ENCODE peak calls at places on chromosomes 4 and X, in ten cellular contexts. X, C, E, J, T, Y, M, N, H and O are unnamed samples.

GRCh38 chr4:1369091-1369450 is 22.1 kb downstream of the UVSSA start:
- DNase-seq in X (no peak), C (no peak), E (no peak), J (no peak), T (no peak), Y (no peak), M (peak), N (peak), H (no peak), O (no peak)

GRCh38 chr4:173518419-173519102 is 11.5 kb downstream of the HAND2 start:
- DNase-seq in X (no peak), C (no peak), E (peak), J (no peak), T (no peak), Y (no peak), M (no peak), N (no peak), H (no peak), O (no peak)

GRCh38 chr4:142614621-142615323 is 231.3 kb downstream of the INPP4B start:
- DNase-seq in X (no peak), C (no peak), E (peak), J (no peak), T (no peak), Y (no peak), M (no peak), N (no peak), H (no peak), O (no peak)

GRCh38 chrX:39736219-39737211 is 361.2 kb downstream of the BCOR start:
- DNase-seq in X (no peak), C (peak), E (peak), J (no peak), T (peak), Y (no peak), M (no peak), N (no peak), H (no peak), O (peak)

GRCh38 chr4:93687304-93687703 is 141.2 kb upstream of the ATOH1 start:
- DNase-seq in X (no peak), C (no peak), E (no peak), J (no peak), T (no peak), Y (no peak), M (no peak), N (no peak), H (no peak), O (no peak)

GRCh38 chrX:37998586-37999267 is 7.6 kb upstream of the SYTL5 start:
- DNase-seq in X (no peak), C (peak), E (peak), J (no peak), T (no peak), Y (no peak), M (no peak), N (no peak), H (no peak), O (no peak)

GRCh38 chr4:174389439-174389838 is 105.7 kb downstream of the CEP44 start:
- DNase-seq in X (no peak), C (no peak), E (no peak), J (no peak), T (no peak), Y (no peak), M (no peak), N (no peak), H (no peak), O (no peak)

GRCh38 chr4:14568356-14568755 is 433.9 kb upstream of the CPEB2 start:
- DNase-seq in X (no peak), C (no peak), E (no peak), J (no peak), T (no peak), Y (no peak), M (no peak), N (no peak), H (no peak), O (no peak)

GRCh38 chrX:1591863-1592127 is 391 bp downstream of the AKAP17A start:
- DNase-seq in X (no peak), C (no peak), E (no peak), J (no peak), T (no peak), Y (no peak), M (no peak), N (no peak), H (peak), O (no peak)

GRCh38 chr4:156329779-156330178 is 376.1 kb upstream of the CTSO start:
- DNase-seq in X (no peak), C (no peak), E (peak), J (no peak), T (no peak), Y (no peak), M (no peak), N (no peak), H (no peak), O (no peak)

GRCh38 chr4:60847614-60848013 is 352.5 kb upstream of the ADGRL3 start:
- DNase-seq in X (no peak), C (no peak), E (no peak), J (no peak), T (no peak), Y (no peak), M (no peak), N (no peak), H (no peak), O (no peak)

GRCh38 chr4:54155936-54156335 is 56.0 kb downstream of the GSX2 start:
- DNase-seq in X (peak), C (no peak), E (no peak), J (no peak), T (no peak), Y (no peak), M (no peak), N (no peak), H (no peak), O (no peak)

GRCh38 chr4:41483771-41484170 is 54.2 kb upstream of the LIMCH1 start:
- DNase-seq in X (no peak), C (no peak), E (no peak), J (no peak), T (no peak), Y (no peak), M (no peak), N (no peak), H (no peak), O (no peak)